ENCODE peak calls at places on chromosomes 3 and 15, in six cellular contexts. One of them, this sample, is unnamed.
A peak's percentile ranks its signal among the peaks of the same experiment; 100 is the strongest.

GRCh38 chr15:63752075-63752684 is 81.6 kb downstream of the HERC1 start:
- DNase-seq in ovary: no peak
- DNase-seq in mucosa of descending colon: no peak
- DNase-seq in stomach: peak; percentile 28
- DNase-seq in adipocyte: peak; percentile 82
- DNase-seq in CD4-positive, alpha-beta memory T cell: peak; percentile 58
- DNase-seq in this sample: no peak

GRCh38 chr15:61794276-61794675 is 266.0 kb downstream of the VPS13C start:
- DNase-seq in adipocyte: peak; percentile 9
- DNase-seq in CD4-positive, alpha-beta memory T cell: no peak
- DNase-seq in stomach: no peak
- DNase-seq in mucosa of descending colon: no peak
- DNase-seq in ovary: no peak
- DNase-seq in this sample: no peak

GRCh38 chr3:70433091-70433490 is 120.7 kb upstream of the MDFIC2 start:
- DNase-seq in stomach: no peak
- DNase-seq in ovary: no peak
- DNase-seq in mucosa of descending colon: no peak
- DNase-seq in CD4-positive, alpha-beta memory T cell: no peak
- DNase-seq in adipocyte: peak; percentile 39
- DNase-seq in this sample: no peak

GRCh38 chr15:75348563-75349350 is 1.9 kb downstream of the NEIL1 start:
- DNase-seq in CD4-positive, alpha-beta memory T cell: no peak
- DNase-seq in ovary: peak; percentile 48
- DNase-seq in mucosa of descending colon: peak; percentile 58
- DNase-seq in adipocyte: peak; percentile 21
- DNase-seq in stomach: peak; percentile 40
- DNase-seq in this sample: peak; percentile 70

GRCh38 chr3:70861855-70862254 is 549.4 kb upstream of the MDFIC2 start:
- DNase-seq in CD4-positive, alpha-beta memory T cell: no peak
- DNase-seq in stomach: no peak
- DNase-seq in ovary: no peak
- DNase-seq in mucosa of descending colon: no peak
- DNase-seq in adipocyte: peak; percentile 44
- DNase-seq in this sample: no peak

GRCh38 chr3:138082085-138082991 is 33.1 kb downstream of the DZIP1L start:
- DNase-seq in adipocyte: peak; percentile 55
- DNase-seq in ovary: no peak
- DNase-seq in stomach: peak; percentile 47
- DNase-seq in CD4-positive, alpha-beta memory T cell: peak; percentile 4
- DNase-seq in mucosa of descending colon: no peak
- DNase-seq in this sample: no peak

GRCh38 chr15:49901867-49902775 is 216.9 kb downstream of the ATP8B4 start:
- DNase-seq in mucosa of descending colon: no peak
- DNase-seq in CD4-positive, alpha-beta memory T cell: no peak
- DNase-seq in ovary: no peak
- DNase-seq in stomach: no peak
- DNase-seq in adipocyte: peak; percentile 71
- DNase-seq in this sample: no peak

GRCh38 chr3:107877936-107878335 is 212.9 kb downstream of the CD47 start:
- DNase-seq in adipocyte: no peak
- DNase-seq in CD4-positive, alpha-beta memory T cell: no peak
- DNase-seq in stomach: no peak
- DNase-seq in ovary: no peak
- DNase-seq in mucosa of descending colon: no peak
- DNase-seq in this sample: no peak

GRCh38 chr3:40869013-40869412 is 330.3 kb upstream of the CTNNB1 start:
- DNase-seq in stomach: no peak
- DNase-seq in mucosa of descending colon: no peak
- DNase-seq in adipocyte: no peak
- DNase-seq in CD4-positive, alpha-beta memory T cell: no peak
- DNase-seq in ovary: no peak
- DNase-seq in this sample: no peak

GRCh38 chr3:155001289-155002007 is 78.7 kb upstream of the MME start:
- DNase-seq in CD4-positive, alpha-beta memory T cell: no peak
- DNase-seq in ovary: no peak
- DNase-seq in adipocyte: no peak
- DNase-seq in mucosa of descending colon: no peak
- DNase-seq in stomach: no peak
- DNase-seq in this sample: no peak

GRCh38 chr3:134333522-134334181 is 40.6 kb downstream of the AMOTL2 start:
- DNase-seq in CD4-positive, alpha-beta memory T cell: no peak
- DNase-seq in stomach: no peak
- DNase-seq in ovary: no peak
- DNase-seq in mucosa of descending colon: no peak
- DNase-seq in adipocyte: peak; percentile 90
- DNase-seq in this sample: no peak

GRCh38 chr3:170471149-170471548 is 52.5 kb downstream of the CLDN11 start:
- DNase-seq in mucosa of descending colon: no peak
- DNase-seq in adipocyte: no peak
- DNase-seq in CD4-positive, alpha-beta memory T cell: no peak
- DNase-seq in ovary: no peak
- DNase-seq in stomach: no peak
- DNase-seq in this sample: no peak

GRCh38 chr15:96515391-96515790 is 184.9 kb downstream of the NR2F2 start:
- DNase-seq in adipocyte: no peak
- DNase-seq in CD4-positive, alpha-beta memory T cell: no peak
- DNase-seq in ovary: no peak
- DNase-seq in mucosa of descending colon: no peak
- DNase-seq in stomach: no peak
- DNase-seq in this sample: no peak

GRCh38 chr3:77303943-77304778 is 264.3 kb downstream of the ROBO2 start:
- DNase-seq in ovary: no peak
- DNase-seq in mucosa of descending colon: no peak
- DNase-seq in stomach: no peak
- DNase-seq in CD4-positive, alpha-beta memory T cell: no peak
- DNase-seq in adipocyte: no peak
- DNase-seq in this sample: no peak

GRCh38 chr3:131109156-131109555 is 82.5 kb downstream of the NEK11 start:
- DNase-seq in ovary: no peak
- DNase-seq in adipocyte: no peak
- DNase-seq in stomach: no peak
- DNase-seq in mucosa of descending colon: no peak
- DNase-seq in CD4-positive, alpha-beta memory T cell: no peak
- DNase-seq in this sample: no peak

GRCh38 chr3:128726691-128727031 is 678 bp downstream of the RAB7A start:
- DNase-seq in stomach: peak; percentile 61
- DNase-seq in CD4-positive, alpha-beta memory T cell: peak; percentile 19
- DNase-seq in mucosa of descending colon: peak; percentile 87
- DNase-seq in adipocyte: peak; percentile 89
- DNase-seq in ovary: peak; percentile 40
- DNase-seq in this sample: peak; percentile 79

GRCh38 chr15:74780983-74781672 is 752 bp upstream of the CSK start:
- DNase-seq in CD4-positive, alpha-beta memory T cell: peak; percentile 55
- DNase-seq in stomach: no peak
- DNase-seq in adipocyte: peak; percentile 13
- DNase-seq in mucosa of descending colon: peak; percentile 72
- DNase-seq in ovary: no peak
- DNase-seq in this sample: no peak

GRCh38 chr3:66816110-66816761 is 181.9 kb upstream of the KBTBD8 start:
- DNase-seq in stomach: no peak
- DNase-seq in ovary: no peak
- DNase-seq in adipocyte: peak; percentile 89
- DNase-seq in CD4-positive, alpha-beta memory T cell: peak; percentile 61
- DNase-seq in mucosa of descending colon: no peak
- DNase-seq in this sample: no peak

DNA sequence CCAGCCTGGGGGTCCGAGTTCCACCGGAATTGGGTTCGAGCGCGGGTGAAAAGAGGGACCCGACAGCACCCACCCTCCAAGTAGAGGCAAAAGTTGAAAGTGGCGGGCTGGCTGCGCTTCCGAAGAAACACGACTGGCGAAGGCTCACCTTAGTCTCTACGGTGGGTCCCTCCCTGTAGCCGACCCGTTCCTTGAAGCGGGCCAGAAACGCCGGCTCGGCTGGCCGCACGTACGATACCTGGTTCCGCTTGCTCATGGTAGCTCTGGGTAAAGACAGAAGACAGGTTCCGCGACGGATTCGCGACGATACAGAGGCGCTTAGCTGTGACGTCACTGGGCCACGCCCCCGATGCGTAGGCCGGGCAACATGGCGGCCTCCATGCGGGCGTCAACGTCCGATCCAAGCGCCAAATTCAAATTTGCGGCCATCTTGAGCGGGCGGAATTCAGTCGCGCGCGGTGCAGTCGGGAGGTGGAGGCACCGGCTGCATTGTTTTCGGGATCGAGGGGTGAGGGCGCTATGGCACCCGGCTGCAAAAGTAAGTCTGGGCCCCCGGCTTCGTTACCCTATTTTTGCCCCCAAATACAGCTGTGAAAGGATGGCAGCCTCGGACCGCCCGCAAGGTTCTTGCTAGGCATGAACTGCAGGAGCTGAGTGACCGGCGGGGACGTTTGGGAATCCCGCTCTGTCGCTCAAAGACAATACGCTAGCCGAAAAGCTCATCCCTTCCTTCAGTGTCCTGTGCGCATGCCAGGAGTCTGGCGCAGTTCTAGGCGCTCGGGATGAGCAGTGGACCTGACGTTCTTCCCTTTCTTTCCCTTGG is at the start of the genes KIAA1143 and KIF15:
- DNase-seq in mucosa of descending colon: peak; percentile 98
- DNase-seq in CD4-positive, alpha-beta memory T cell: peak; percentile 93
- DNase-seq in ovary: peak; percentile 97
- DNase-seq in adipocyte: peak; percentile 99
- DNase-seq in stomach: peak; percentile 97
- DNase-seq in this sample: peak; percentile 98
- H3K9me3 ChIP-seq in mucosa of descending colon: peaks cover 30% of the 10 kb centered on the region
- H3K9me3 ChIP-seq in CD4-positive, alpha-beta memory T cell: no peaks in the 10 kb centered on the region
- H3K9me3 ChIP-seq in ovary: peaks cover 4% of the 10 kb centered on the region
- H3K9me3 ChIP-seq in adipocyte: peaks cover 6% of the 10 kb centered on the region
- H3K9me3 ChIP-seq in stomach: peaks cover 17% of the 10 kb centered on the region
- H3K9me3 ChIP-seq in this sample: no peaks in the 10 kb centered on the region

DNA sequence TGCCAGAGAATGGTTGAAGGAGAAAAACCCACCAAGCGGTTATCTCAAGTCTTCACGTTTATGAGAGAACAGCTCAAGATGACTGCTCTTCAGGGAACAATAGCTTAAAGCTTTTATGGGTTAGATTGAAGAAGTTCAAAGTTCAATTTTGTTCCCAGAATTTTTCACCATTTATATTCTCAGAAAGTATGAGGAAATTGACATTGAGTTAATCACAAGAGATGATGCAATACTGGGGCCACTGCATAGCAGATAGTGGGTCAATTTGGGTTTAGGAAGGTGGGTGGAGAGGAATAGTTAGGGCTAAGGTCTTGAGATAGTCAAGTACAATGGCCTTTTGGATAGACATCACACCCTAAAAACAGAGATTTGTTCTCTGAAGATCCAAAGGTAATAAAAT is 539.3 kb downstream of the SQOR start:
- DNase-seq in ovary: no peak
- DNase-seq in adipocyte: no peak
- DNase-seq in mucosa of descending colon: no peak
- DNase-seq in stomach: no peak
- DNase-seq in CD4-positive, alpha-beta memory T cell: no peak
- DNase-seq in this sample: no peak
- H3K9me3 ChIP-seq in ovary: no peaks in the 10 kb centered on the region
- H3K9me3 ChIP-seq in adipocyte: peaks cover 17% of the 10 kb centered on the region
- H3K9me3 ChIP-seq in mucosa of descending colon: peaks cover 20% of the 10 kb centered on the region
- H3K9me3 ChIP-seq in stomach: peaks cover 22% of the 10 kb centered on the region
- H3K9me3 ChIP-seq in CD4-positive, alpha-beta memory T cell: no peaks in the 10 kb centered on the region
- H3K9me3 ChIP-seq in this sample: peaks cover 9% of the 10 kb centered on the region

GRCh38 chr3:48543271-48543866 is 13.2 kb downstream of the PFKFB4 start:
- DNase-seq in CD4-positive, alpha-beta memory T cell: no peak
- DNase-seq in stomach: peak; percentile 45
- DNase-seq in adipocyte: no peak
- DNase-seq in ovary: no peak
- DNase-seq in mucosa of descending colon: no peak
- DNase-seq in this sample: no peak
- H3K9me3 ChIP-seq in CD4-positive, alpha-beta memory T cell: no peaks in the 10 kb centered on the region
- H3K9me3 ChIP-seq in stomach: no peaks in the 10 kb centered on the region
- H3K9me3 ChIP-seq in adipocyte: no peaks in the 10 kb centered on the region
- H3K9me3 ChIP-seq in ovary: no peaks in the 10 kb centered on the region
- H3K9me3 ChIP-seq in mucosa of descending colon: no peaks in the 10 kb centered on the region
- H3K9me3 ChIP-seq in this sample: no peaks in the 10 kb centered on the region

DNA sequence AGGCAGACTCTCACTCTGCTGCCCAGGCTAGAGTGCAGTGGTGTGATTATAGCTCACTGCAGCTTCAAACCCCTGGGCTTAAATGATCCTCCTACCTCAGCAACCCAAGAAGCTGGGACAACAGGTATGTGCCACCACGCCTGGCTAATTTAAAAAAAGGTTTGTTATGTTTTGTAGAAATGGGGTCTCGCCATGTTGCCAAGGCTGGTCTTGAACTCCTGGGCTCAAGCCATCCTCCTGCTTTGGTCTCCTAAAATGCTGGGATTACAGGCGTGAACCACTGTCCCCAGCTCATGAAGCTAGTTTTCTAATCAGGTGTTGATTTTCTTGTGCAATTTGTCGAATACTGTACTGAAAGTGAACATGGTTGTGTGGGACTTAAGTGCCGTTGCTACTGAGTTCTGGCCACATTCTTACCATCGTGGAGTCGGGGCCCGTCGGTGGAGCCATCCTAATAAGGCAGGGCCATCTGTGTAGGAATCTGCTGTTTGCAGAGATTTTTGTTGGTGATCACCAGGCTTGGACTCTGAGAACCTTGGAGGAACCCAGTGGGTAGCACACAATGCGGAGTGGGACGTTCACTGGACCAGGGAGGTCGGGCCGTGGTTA is 193.2 kb downstream of the GOLGA6L6 start:
- DNase-seq in ovary: no peak
- DNase-seq in CD4-positive, alpha-beta memory T cell: no peak
- DNase-seq in adipocyte: no peak
- DNase-seq in mucosa of descending colon: no peak
- DNase-seq in stomach: no peak
- DNase-seq in this sample: no peak
- H3K9me3 ChIP-seq in ovary: no peaks in the 10 kb centered on the region
- H3K9me3 ChIP-seq in CD4-positive, alpha-beta memory T cell: no peaks in the 10 kb centered on the region
- H3K9me3 ChIP-seq in adipocyte: peaks cover 5% of the 10 kb centered on the region
- H3K9me3 ChIP-seq in mucosa of descending colon: peaks cover 90% of the 10 kb centered on the region
- H3K9me3 ChIP-seq in stomach: peaks cover 25% of the 10 kb centered on the region
- H3K9me3 ChIP-seq in this sample: peaks cover 7% of the 10 kb centered on the region

GRCh38 chr15:66078929-66079275 is 174.6 kb downstream of the MEGF11 start:
- DNase-seq in CD4-positive, alpha-beta memory T cell: no peak
- DNase-seq in stomach: no peak
- DNase-seq in mucosa of descending colon: no peak
- DNase-seq in ovary: no peak
- DNase-seq in adipocyte: no peak
- DNase-seq in this sample: no peak

GRCh38 chr15:66076591-66077319 is 176.8 kb downstream of the MEGF11 start:
- DNase-seq in ovary: no peak
- DNase-seq in mucosa of descending colon: no peak
- DNase-seq in CD4-positive, alpha-beta memory T cell: no peak
- DNase-seq in stomach: no peak
- DNase-seq in adipocyte: no peak
- DNase-seq in this sample: no peak

GRCh38 chr15:66077320-66077663 is 176.3 kb downstream of the MEGF11 start:
- DNase-seq in adipocyte: no peak
- DNase-seq in mucosa of descending colon: no peak
- DNase-seq in ovary: no peak
- DNase-seq in CD4-positive, alpha-beta memory T cell: no peak
- DNase-seq in stomach: no peak
- DNase-seq in this sample: no peak

GRCh38 chr15:66078196-66078928 is 175.2 kb downstream of the MEGF11 start:
- DNase-seq in ovary: no peak
- DNase-seq in adipocyte: no peak
- DNase-seq in stomach: no peak
- DNase-seq in mucosa of descending colon: no peak
- DNase-seq in CD4-positive, alpha-beta memory T cell: no peak
- DNase-seq in this sample: no peak

DNA sequence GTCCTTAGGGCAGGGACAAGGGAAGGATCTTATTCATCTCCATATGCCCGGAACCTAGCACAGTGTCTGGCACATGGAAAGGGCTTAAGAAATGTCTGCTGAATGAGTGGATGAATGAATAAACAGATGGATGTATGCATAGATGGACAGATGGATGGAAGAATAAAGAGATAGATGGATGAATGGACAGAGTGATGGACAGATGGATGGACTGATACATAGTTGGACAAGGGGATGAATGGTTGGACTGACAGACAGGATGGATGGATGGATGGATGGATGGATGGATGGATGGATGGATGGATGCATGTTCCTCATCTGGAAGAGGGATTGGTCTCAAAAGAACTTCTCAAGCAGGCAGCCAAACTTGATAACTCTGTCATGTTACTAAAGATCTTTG is 177.6 kb downstream of the MEGF11 start:
- DNase-seq in adipocyte: no peak
- DNase-seq in CD4-positive, alpha-beta memory T cell: no peak
- DNase-seq in ovary: no peak
- DNase-seq in mucosa of descending colon: no peak
- DNase-seq in stomach: no peak
- DNase-seq in this sample: no peak
- H3K9me3 ChIP-seq in adipocyte: no peaks in the 10 kb centered on the region
- H3K9me3 ChIP-seq in CD4-positive, alpha-beta memory T cell: no peaks in the 10 kb centered on the region
- H3K9me3 ChIP-seq in ovary: no peaks in the 10 kb centered on the region
- H3K9me3 ChIP-seq in mucosa of descending colon: no peaks in the 10 kb centered on the region
- H3K9me3 ChIP-seq in stomach: no peaks in the 10 kb centered on the region
- H3K9me3 ChIP-seq in this sample: no peaks in the 10 kb centered on the region

This sample was measured in upper lobe of right lung.